ENCODE peak calls at places on chromosomes 4 and X, in four cellular contexts. One of them, this sample, is unnamed.

GRCh38 chr4:155667538-155668511 is 1.2 kb downstream of the GUCY1A1 start:
- DNase-seq in brain microvascular endothelial cell: peak
- DNase-seq in nephron progenitor cell: peak
- DNase-seq in activated CD8-positive, alpha-beta T cell treated with anti-CD3 and anti-CD28 coated beads for 36 hours: peak
- DNase-seq in this sample: peak

GRCh38 chr4:169604131-169604900 is 8.1 kb downstream of the NEK1 start:
- DNase-seq in nephron progenitor cell: no peak
- DNase-seq in brain microvascular endothelial cell: peak
- DNase-seq in activated CD8-positive, alpha-beta T cell treated with anti-CD3 and anti-CD28 coated beads for 36 hours: peak
- DNase-seq in this sample: no peak

GRCh38 chr4:129336457-129336856 is 240.5 kb downstream of the C4orf33 start:
- DNase-seq in brain microvascular endothelial cell: no peak
- DNase-seq in nephron progenitor cell: no peak
- DNase-seq in activated CD8-positive, alpha-beta T cell treated with anti-CD3 and anti-CD28 coated beads for 36 hours: no peak
- DNase-seq in this sample: no peak

GRCh38 chr4:17126306-17126978 is 228.0 kb upstream of the LDB2 start:
- DNase-seq in activated CD8-positive, alpha-beta T cell treated with anti-CD3 and anti-CD28 coated beads for 36 hours: no peak
- DNase-seq in brain microvascular endothelial cell: no peak
- DNase-seq in nephron progenitor cell: no peak
- DNase-seq in this sample: no peak

GRCh38 chr4:35175894-35176293 is 1068.4 kb downstream of the ARAP2 start:
- DNase-seq in activated CD8-positive, alpha-beta T cell treated with anti-CD3 and anti-CD28 coated beads for 36 hours: no peak
- DNase-seq in nephron progenitor cell: no peak
- DNase-seq in brain microvascular endothelial cell: no peak
- DNase-seq in this sample: no peak

GRCh38 chrX:72306085-72306801 is 529 bp upstream of the CITED1 start:
- DNase-seq in activated CD8-positive, alpha-beta T cell treated with anti-CD3 and anti-CD28 coated beads for 36 hours: no peak
- DNase-seq in nephron progenitor cell: peak
- DNase-seq in brain microvascular endothelial cell: no peak
- DNase-seq in this sample: no peak

GRCh38 chr4:3118281-3118680 is 43.8 kb downstream of the HTT start:
- DNase-seq in activated CD8-positive, alpha-beta T cell treated with anti-CD3 and anti-CD28 coated beads for 36 hours: no peak
- DNase-seq in nephron progenitor cell: no peak
- DNase-seq in brain microvascular endothelial cell: no peak
- DNase-seq in this sample: no peak

GRCh38 chr4:142420461-142421095 is 425.5 kb downstream of the INPP4B start:
- DNase-seq in activated CD8-positive, alpha-beta T cell treated with anti-CD3 and anti-CD28 coated beads for 36 hours: no peak
- DNase-seq in brain microvascular endothelial cell: no peak
- DNase-seq in nephron progenitor cell: no peak
- DNase-seq in this sample: no peak

GRCh38 chr4:80730158-80730557 is 300.4 kb upstream of the BMP3 start:
- DNase-seq in nephron progenitor cell: no peak
- DNase-seq in brain microvascular endothelial cell: no peak
- DNase-seq in activated CD8-positive, alpha-beta T cell treated with anti-CD3 and anti-CD28 coated beads for 36 hours: no peak
- DNase-seq in this sample: no peak

GRCh38 chr4:3766791-3767561 is 791 bp downstream of the ADRA2C start:
- DNase-seq in activated CD8-positive, alpha-beta T cell treated with anti-CD3 and anti-CD28 coated beads for 36 hours: peak
- DNase-seq in nephron progenitor cell: peak
- DNase-seq in brain microvascular endothelial cell: no peak
- DNase-seq in this sample: no peak

GRCh38 chr4:146095091-146095690 is 80.3 kb upstream of the LSM6 start:
- DNase-seq in nephron progenitor cell: peak
- DNase-seq in activated CD8-positive, alpha-beta T cell treated with anti-CD3 and anti-CD28 coated beads for 36 hours: peak
- DNase-seq in brain microvascular endothelial cell: peak
- DNase-seq in this sample: no peak

GRCh38 chrX:1215123-1215823 is 2.8 kb upstream of the CRLF2 start:
- DNase-seq in activated CD8-positive, alpha-beta T cell treated with anti-CD3 and anti-CD28 coated beads for 36 hours: no peak
- DNase-seq in nephron progenitor cell: no peak
- DNase-seq in brain microvascular endothelial cell: no peak
- DNase-seq in this sample: peak

GRCh38 chr4:68288046-68288740 is 42.7 kb upstream of the TMPRSS11B start:
- DNase-seq in nephron progenitor cell: no peak
- DNase-seq in brain microvascular endothelial cell: no peak
- DNase-seq in activated CD8-positive, alpha-beta T cell treated with anti-CD3 and anti-CD28 coated beads for 36 hours: no peak
- DNase-seq in this sample: no peak

GRCh38 chr4:166501941-166502382 is 628.9 kb downstream of the TLL1 start:
- DNase-seq in nephron progenitor cell: peak
- DNase-seq in brain microvascular endothelial cell: peak
- DNase-seq in activated CD8-positive, alpha-beta T cell treated with anti-CD3 and anti-CD28 coated beads for 36 hours: peak
- DNase-seq in this sample: peak
- TF ChIP-seq CTCF in nephron progenitor cell: peak
- TF ChIP-seq CTCF in brain microvascular endothelial cell: peak
- TF ChIP-seq CTCF in activated CD8-positive, alpha-beta T cell treated with anti-CD3 and anti-CD28 coated beads for 36 hours: no peak
- TF ChIP-seq CTCF in this sample: peak

GRCh38 chr4:98744372-98745150 is 86.2 kb upstream of the TSPAN5 start:
- DNase-seq in nephron progenitor cell: no peak
- DNase-seq in activated CD8-positive, alpha-beta T cell treated with anti-CD3 and anti-CD28 coated beads for 36 hours: no peak
- DNase-seq in brain microvascular endothelial cell: no peak
- DNase-seq in this sample: no peak

GRCh38 chr4:98746530-98746929 is 88.1 kb upstream of the TSPAN5 start:
- DNase-seq in brain microvascular endothelial cell: peak
- DNase-seq in nephron progenitor cell: no peak
- DNase-seq in activated CD8-positive, alpha-beta T cell treated with anti-CD3 and anti-CD28 coated beads for 36 hours: no peak
- DNase-seq in this sample: no peak

GRCh38 chr4:98747659-98748091 is 89.3 kb upstream of the TSPAN5 start:
- DNase-seq in nephron progenitor cell: no peak
- DNase-seq in activated CD8-positive, alpha-beta T cell treated with anti-CD3 and anti-CD28 coated beads for 36 hours: no peak
- DNase-seq in brain microvascular endothelial cell: peak
- DNase-seq in this sample: no peak

GRCh38 chr4:98746936-98747658 is 88.7 kb upstream of the TSPAN5 start:
- DNase-seq in brain microvascular endothelial cell: no peak
- DNase-seq in activated CD8-positive, alpha-beta T cell treated with anti-CD3 and anti-CD28 coated beads for 36 hours: no peak
- DNase-seq in nephron progenitor cell: no peak
- DNase-seq in this sample: no peak

GRCh38 chr4:98745372-98745771 is 87.0 kb upstream of the TSPAN5 start:
- DNase-seq in activated CD8-positive, alpha-beta T cell treated with anti-CD3 and anti-CD28 coated beads for 36 hours: peak
- DNase-seq in nephron progenitor cell: no peak
- DNase-seq in brain microvascular endothelial cell: peak
- DNase-seq in this sample: no peak
- TF ChIP-seq CTCF in activated CD8-positive, alpha-beta T cell treated with anti-CD3 and anti-CD28 coated beads for 36 hours: peak
- TF ChIP-seq CTCF in nephron progenitor cell: no peak
- TF ChIP-seq CTCF in brain microvascular endothelial cell: peak
- TF ChIP-seq CTCF in this sample: peak

DNA sequence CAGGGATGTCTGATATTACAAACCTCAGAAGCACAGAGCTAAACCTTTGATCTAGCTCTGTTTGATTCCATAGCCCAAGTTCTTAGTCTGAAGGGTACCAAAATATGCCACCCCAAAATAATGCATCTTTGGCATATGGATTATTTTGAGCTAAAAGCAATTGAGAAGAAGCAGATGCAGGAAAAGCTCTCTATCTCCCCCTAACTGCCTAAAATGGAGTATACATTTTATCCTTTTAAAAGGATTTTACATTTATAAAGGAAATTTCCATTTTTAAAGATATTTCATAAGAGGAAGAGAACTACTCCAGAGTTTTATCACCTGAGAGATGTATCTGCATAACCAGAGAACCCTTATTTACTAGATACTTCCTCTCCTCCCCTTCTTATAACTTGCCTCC is 158.7 kb downstream of the ZNF674 start:
- DNase-seq in brain microvascular endothelial cell: no peak
- DNase-seq in nephron progenitor cell: no peak
- DNase-seq in activated CD8-positive, alpha-beta T cell treated with anti-CD3 and anti-CD28 coated beads for 36 hours: no peak
- DNase-seq in this sample: no peak
- TF ChIP-seq CTCF in brain microvascular endothelial cell: peak
- TF ChIP-seq CTCF in nephron progenitor cell: no peak
- TF ChIP-seq CTCF in activated CD8-positive, alpha-beta T cell treated with anti-CD3 and anti-CD28 coated beads for 36 hours: peak
- TF ChIP-seq CTCF in this sample: peak

GRCh38 chr4:112938461-112939058 is 110.9 kb upstream of the ANK2 start:
- DNase-seq in nephron progenitor cell: no peak
- DNase-seq in activated CD8-positive, alpha-beta T cell treated with anti-CD3 and anti-CD28 coated beads for 36 hours: no peak
- DNase-seq in brain microvascular endothelial cell: peak
- DNase-seq in this sample: peak
- TF ChIP-seq CTCF in nephron progenitor cell: peak
- TF ChIP-seq CTCF in activated CD8-positive, alpha-beta T cell treated with anti-CD3 and anti-CD28 coated beads for 36 hours: peak
- TF ChIP-seq CTCF in brain microvascular endothelial cell: peak
- TF ChIP-seq CTCF in this sample: peak

DNA sequence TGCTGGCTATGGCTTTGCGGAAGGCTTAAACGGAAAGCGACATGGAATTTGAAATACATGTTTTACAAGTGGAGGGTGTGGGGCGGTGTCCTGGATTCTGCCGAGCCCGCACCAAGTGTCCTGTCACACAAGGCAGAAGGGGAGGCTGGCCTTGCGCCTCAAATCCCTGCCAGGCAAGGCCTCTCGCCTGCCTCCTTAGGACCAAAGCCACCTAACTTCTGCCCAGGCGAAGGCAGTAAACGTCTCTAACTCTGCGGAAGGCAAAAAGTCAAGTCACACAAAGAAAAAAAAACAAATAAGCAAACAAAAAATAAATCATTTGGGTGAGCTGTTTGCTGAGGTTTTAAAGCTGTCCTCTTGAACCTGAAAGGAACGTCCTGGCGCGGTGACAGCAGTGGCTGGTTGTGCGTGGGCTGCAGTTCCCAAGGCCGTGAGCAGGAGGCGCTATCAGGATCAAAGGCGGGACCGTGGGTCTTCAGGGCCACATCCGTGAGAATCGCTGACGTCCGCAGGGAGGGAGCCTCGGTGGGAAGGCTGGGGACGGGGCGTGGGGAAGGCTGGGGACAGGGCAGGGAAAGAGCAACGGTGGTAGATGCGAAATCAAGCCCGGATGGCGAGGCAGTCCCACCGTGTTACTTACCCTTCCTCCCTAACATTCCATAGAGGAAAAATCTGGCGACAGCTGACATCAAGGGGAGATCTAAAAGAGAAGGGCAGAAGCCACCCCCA is 99.1 kb downstream of the TRAPPC11 start:
- DNase-seq in brain microvascular endothelial cell: no peak
- DNase-seq in activated CD8-positive, alpha-beta T cell treated with anti-CD3 and anti-CD28 coated beads for 36 hours: peak
- DNase-seq in nephron progenitor cell: peak
- DNase-seq in this sample: no peak
- TF ChIP-seq CTCF in brain microvascular endothelial cell: peak
- TF ChIP-seq CTCF in activated CD8-positive, alpha-beta T cell treated with anti-CD3 and anti-CD28 coated beads for 36 hours: no peak
- TF ChIP-seq CTCF in nephron progenitor cell: peak
- TF ChIP-seq CTCF in this sample: peak

GRCh38 chr4:82489076-82489475 is 58.7 kb downstream of the ENOPH1 start:
- DNase-seq in nephron progenitor cell: no peak
- DNase-seq in activated CD8-positive, alpha-beta T cell treated with anti-CD3 and anti-CD28 coated beads for 36 hours: no peak
- DNase-seq in brain microvascular endothelial cell: no peak
- DNase-seq in this sample: no peak
- TF ChIP-seq CTCF in nephron progenitor cell: no peak
- TF ChIP-seq CTCF in activated CD8-positive, alpha-beta T cell treated with anti-CD3 and anti-CD28 coated beads for 36 hours: no peak
- TF ChIP-seq CTCF in brain microvascular endothelial cell: no peak
- TF ChIP-seq CTCF in this sample: no peak

This sample was measured in GM06990.